ENCODE peak calls at places on chromosomes 5 and 9, in eight cellular contexts. O is cardiac muscle cell, B is AG09309, D is lower lobe of right lung, J is HFFc6, W is heart right ventricle, N is A549, R is tibial nerve. F is an unnamed sample.

GRCh38 chr5:25301836-25302235 is 657.1 kb upstream of the CDH10 start:
- DNase-seq in W (no peak), O (no peak), J (no peak), R (no peak), B (no peak), N (no peak), D (no peak), F (no peak)

GRCh38 chr5:159104058-159104651 is 4.4 kb upstream of the EBF1 start:
- DNase-seq in N (peak; percentile 35), R (peak; percentile 13), W (peak; percentile 43), O (peak; percentile 62), B (no peak), J (no peak), D (peak; percentile 41), F (peak; percentile 53)

GRCh38 chr9:33263131-33263935 is 1.2 kb downstream of the BAG1 start:
- DNase-seq in N (no peak), D (no peak), W (no peak), B (no peak), R (no peak), J (peak; percentile 17), O (peak; percentile 27), F (peak; percentile 7)

GRCh38 chr5:1959911-1960581 is 77.3 kb upstream of the IRX4 start:
- DNase-seq in W (no peak), R (no peak), N (no peak), D (no peak), J (no peak), B (no peak), O (no peak), F (no peak)

GRCh38 chr9:110076894-110077725 is 130.8 kb downstream of the C9orf152 start:
- DNase-seq in N (no peak), B (no peak), D (no peak), J (peak; percentile 66), W (no peak), R (no peak), O (no peak), F (peak; percentile 78)

GRCh38 chr5:100855940-100856339 is 47.1 kb downstream of the ST8SIA4 start:
- DNase-seq in W (no peak), D (no peak), R (no peak), O (no peak), B (no peak), N (no peak), J (no peak), F (no peak)

GRCh38 chr9:89993678-89994630 is 389.1 kb downstream of the GADD45G start:
- DNase-seq in W (no peak), R (peak; percentile 31), B (no peak), J (no peak), O (peak; percentile 25), N (peak; percentile 9), D (peak; percentile 83), F (peak; percentile 9)

GRCh38 chr5:39578887-39579497 is 154.2 kb upstream of the DAB2 start:
- DNase-seq in W (no peak), B (no peak), D (no peak), O (peak; percentile 10), J (no peak), R (no peak), N (no peak), F (no peak)

GRCh38 chr5:76401801-76402250 is 1.3 kb upstream of the IQGAP2 start:
- DNase-seq in W (no peak), O (no peak), D (peak; percentile 58), N (no peak), R (no peak), J (no peak), B (no peak), F (no peak)

GRCh38 chr9:136024696-136025316 is 63.6 kb upstream of the UBAC1 start:
- DNase-seq in O (no peak), W (peak; percentile 14), N (no peak), D (no peak), J (no peak), R (no peak), B (no peak), F (no peak)

GRCh38 chr5:134989291-134989830 is 21.7 kb downstream of the CATSPER3 start:
- DNase-seq in D (no peak), R (no peak), W (no peak), B (peak; percentile 8), N (no peak), O (no peak), J (no peak), F (peak; percentile 2)

GRCh38 chr9:38316166-38316765 is 76.2 kb upstream of the ALDH1B1 start:
- DNase-seq in R (no peak), B (no peak), N (no peak), J (no peak), D (no peak), W (no peak), O (no peak), F (no peak)

GRCh38 chr9:8876303-8876702 is 1076.7 kb upstream of the DMAC1 start:
- DNase-seq in N (no peak), W (no peak), O (no peak), B (no peak), R (no peak), J (no peak), D (no peak), F (no peak)

GRCh38 chr5:69368458-69369368 is 607 bp downstream of the AK6 start:
- DNase-seq in R (no peak), B (peak; percentile 8), J (peak; percentile 31), N (peak; percentile 59), D (no peak), W (no peak), O (peak; percentile 38), F (peak; percentile 15)

GRCh38 chr9:87596862-87597261 is 99.2 kb downstream of the DAPK1 start:
- DNase-seq in D (peak; percentile 66), J (no peak), O (no peak), N (no peak), W (peak; percentile 36), B (no peak), R (no peak), F (no peak)

GRCh38 chr5:122907238-122907637 is 61.8 kb downstream of the SNX24 start:
- DNase-seq in N (peak; percentile 35), B (no peak), R (no peak), W (no peak), J (peak; percentile 56), D (no peak), O (no peak), F (peak; percentile 24)
- TF ChIP-seq CTCF in N (no peak), B (no peak), R (no peak), W (no peak), J (no peak), D (no peak), O (no peak), F (no peak)

GRCh38 chr9:123448247-123448646 is 92.2 kb downstream of the CRB2 start:
- DNase-seq in O (no peak), B (no peak), D (no peak), W (no peak), J (no peak), N (no peak), R (no peak), F (no peak)
- TF ChIP-seq CTCF in O (no peak), B (no peak), D (no peak), W (no peak), J (no peak), N (no peak), R (no peak), F (no peak)

GRCh38 chr5:112529525-112529924 is 110.4 kb upstream of the EPB41L4A start:
- DNase-seq in N (no peak), B (no peak), D (no peak), O (peak; percentile 30), W (no peak), J (peak; percentile 4), R (no peak), F (no peak)
- TF ChIP-seq CTCF in N (peak; percentile 15), B (peak; percentile 21), D (peak; percentile 40), O (peak; percentile 36), W (peak; percentile 49), J (peak; percentile 59), R (no peak), F (peak; percentile 40)

DNA sequence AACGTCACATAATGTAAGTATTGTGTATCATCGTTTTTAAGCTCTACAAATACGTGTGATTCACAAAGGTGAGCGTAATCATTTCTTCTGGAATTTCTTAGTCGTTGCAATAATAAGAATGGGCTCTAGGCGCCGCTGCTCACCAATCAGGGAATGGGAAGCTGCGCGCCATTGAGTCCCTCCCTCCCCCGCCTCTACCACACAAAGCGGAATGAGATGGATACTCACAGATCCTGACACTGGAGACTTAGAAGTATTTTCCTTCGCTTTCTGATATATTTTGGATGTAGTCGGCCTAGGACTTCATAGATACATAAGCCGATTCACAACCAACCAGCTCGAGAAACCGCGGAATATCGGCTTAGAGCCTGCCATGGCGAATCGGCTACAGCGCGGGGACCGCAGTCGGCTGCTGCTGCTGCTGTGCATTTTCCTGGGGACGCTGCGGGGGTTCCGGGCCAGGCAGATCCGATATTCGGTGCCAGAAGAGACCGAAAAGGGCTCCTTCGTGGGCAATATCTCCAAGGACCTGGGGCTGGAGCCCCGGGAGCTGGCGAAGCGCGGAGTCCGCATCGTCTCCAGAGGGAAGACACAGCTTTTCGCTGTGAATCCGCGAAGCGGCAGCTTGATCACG is at the start of gene PCDHGA11:
- DNase-seq in O (no peak), W (no peak), D (peak; percentile 69), R (no peak), N (no peak), B (no peak), J (peak; percentile 23), F (peak; percentile 60)
- TF ChIP-seq CTCF in O (peak; percentile 61), W (peak; percentile 60), D (peak; percentile 46), R (no peak), N (no peak), B (peak; percentile 52), J (peak; percentile 82), F (peak; percentile 74)

GRCh38 chr5:53671447-53671846 is 111.0 kb downstream of the NDUFS4 start:
- DNase-seq in D (no peak), R (no peak), W (no peak), B (no peak), N (no peak), J (no peak), O (no peak), F (no peak)

DNA sequence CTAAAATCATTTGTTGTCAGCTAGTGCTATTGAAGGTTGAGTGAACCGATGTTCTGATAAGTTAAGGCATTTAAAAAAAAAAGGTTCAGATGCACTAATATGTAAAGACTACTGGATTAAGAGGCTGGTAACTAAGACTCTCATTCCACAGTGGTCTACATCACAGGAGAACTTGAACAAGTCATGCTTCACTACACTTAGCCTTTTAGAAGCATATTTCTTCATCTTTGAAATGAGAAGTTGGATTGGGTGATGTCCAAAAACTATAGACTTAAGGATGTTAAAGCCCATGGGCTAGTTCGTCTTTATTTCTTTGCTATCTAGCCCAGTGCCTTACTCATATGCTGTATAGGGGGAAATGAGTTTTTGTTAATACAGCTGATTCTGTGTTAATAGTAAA is 107.2 kb downstream of the NDUFS4 start:
- DNase-seq in N (no peak), J (no peak), O (no peak), D (no peak), W (no peak), R (no peak), B (no peak), F (no peak)
- TF ChIP-seq CTCF in N (no peak), J (no peak), O (no peak), D (no peak), W (no peak), R (no peak), B (no peak), F (no peak)

F was measured in brain microvascular endothelial cell.